ENCODE peak calls at places on chromosome X, in four cellular contexts. One of them, this sample, is unnamed.

GRCh38 chrX:120406638-120407037 is 44.7 kb downstream of the ATP1B4 start:
- DNase-seq in H1: no peak
- DNase-seq in HepG2: no peak
- DNase-seq in HCT116: no peak
- DNase-seq in this sample: no peak

GRCh38 chrX:18877472-18877871 is 106.4 kb downstream of the PHKA2 start:
- DNase-seq in H1: no peak
- DNase-seq in HepG2: peak; percentile 69
- DNase-seq in HCT116: no peak
- DNase-seq in this sample: no peak

GRCh38 chrX:8204169-8204935 is 33.3 kb upstream of the VCX2 start:
- DNase-seq in H1: no peak
- DNase-seq in HepG2: no peak
- DNase-seq in HCT116: no peak
- DNase-seq in this sample: no peak

GRCh38 chrX:9466115-9466495 is 1.2 kb downstream of the TBL1X start:
- DNase-seq in H1: peak; percentile 44
- DNase-seq in HepG2: no peak
- DNase-seq in HCT116: no peak
- DNase-seq in this sample: no peak

GRCh38 chrX:2677764-2678163 is 13.3 kb upstream of the CD99 start:
- DNase-seq in H1: no peak
- DNase-seq in HepG2: no peak
- DNase-seq in HCT116: peak; percentile 40
- DNase-seq in this sample: peak; percentile 31

GRCh38 chrX:30779453-30780030 is 109.5 kb downstream of the TAB3 start:
- DNase-seq in H1: no peak
- DNase-seq in HepG2: no peak
- DNase-seq in HCT116: no peak
- DNase-seq in this sample: peak; percentile 6

GRCh38 chrX:19568422-19568821 is 53.1 kb upstream of the MAP3K15 start:
- DNase-seq in H1: no peak
- DNase-seq in HepG2: peak; percentile 19
- DNase-seq in HCT116: no peak
- DNase-seq in this sample: no peak

GRCh38 chrX:147333821-147334220 is 519.3 kb upstream of the CXorf51A start:
- DNase-seq in H1: no peak
- DNase-seq in HepG2: no peak
- DNase-seq in HCT116: no peak
- DNase-seq in this sample: no peak

GRCh38 chrX:102712967-102713677 is 874 bp downstream of the GPRASP2 start:
- DNase-seq in H1: peak; percentile 54
- DNase-seq in HepG2: no peak
- DNase-seq in HCT116: no peak
- DNase-seq in this sample: peak; percentile 39

GRCh38 chrX:75746891-75747639 is 38.0 kb downstream of the MAGEE2 start:
- DNase-seq in H1: peak; percentile 45
- DNase-seq in HepG2: peak; percentile 1
- DNase-seq in HCT116: no peak
- DNase-seq in this sample: no peak

GRCh38 chrX:103310592-103311400 is at the start of gene BEX2:
- DNase-seq in H1: peak; percentile 85
- DNase-seq in HepG2: no peak
- DNase-seq in HCT116: peak; percentile 40
- DNase-seq in this sample: peak; percentile 75

GRCh38 chrX:19791562-19791961 is 95.8 kb downstream of the SH3KBP1 start:
- DNase-seq in H1: no peak
- DNase-seq in HepG2: no peak
- DNase-seq in HCT116: no peak
- DNase-seq in this sample: no peak

GRCh38 chrX:47380268-47380667 is 9.9 kb downstream of the ZNF157 start:
- DNase-seq in H1: no peak
- DNase-seq in HepG2: peak; percentile 19
- DNase-seq in HCT116: no peak
- DNase-seq in this sample: no peak

GRCh38 chrX:51461053-51462050 is 35.0 kb downstream of the NUDT11 start:
- DNase-seq in H1: no peak
- DNase-seq in HepG2: peak; percentile 6
- DNase-seq in HCT116: peak; percentile 7
- DNase-seq in this sample: peak; percentile 17

GRCh38 chrX:41408576-41408975 is 38.6 kb upstream of the NYX start:
- DNase-seq in H1: no peak
- DNase-seq in HepG2: no peak
- DNase-seq in HCT116: no peak
- DNase-seq in this sample: no peak

GRCh38 chrX:1248381-1249061 is 20.1 kb upstream of the CSF2RA start:
- DNase-seq in H1: peak; percentile 81
- DNase-seq in HepG2: peak; percentile 7
- DNase-seq in HCT116: no peak
- DNase-seq in this sample: no peak

DNA sequence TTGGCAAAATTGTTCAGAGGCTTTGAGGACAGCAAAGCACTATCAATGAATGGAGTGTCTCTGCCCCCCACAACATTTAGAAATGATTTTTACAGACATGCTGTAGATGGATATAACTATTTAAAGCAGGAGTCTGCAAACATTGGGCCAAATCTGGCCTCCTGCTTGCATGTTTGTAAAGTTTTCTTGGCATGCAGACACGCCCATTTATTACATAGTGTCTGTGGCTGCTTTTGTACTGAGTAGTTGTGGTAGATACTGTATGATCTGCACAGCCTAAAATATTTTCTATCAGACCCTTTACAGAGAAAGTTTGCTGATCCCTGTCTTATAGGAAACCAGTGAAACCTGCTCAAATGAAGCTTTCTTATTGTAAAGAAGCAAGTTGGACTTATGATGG is 45.5 kb upstream of the PHEX start:
- DNase-seq in H1: no peak
- DNase-seq in HepG2: no peak
- DNase-seq in HCT116: no peak
- DNase-seq in this sample: no peak
- TF ChIP-seq FOSL1 in H1: no peak
- TF ChIP-seq FOSL1 in HepG2: no peak
- TF ChIP-seq FOSL1 in HCT116: no peak
- TF ChIP-seq FOSL1 in this sample: no peak

GRCh38 chrX:129932792-129933321 is 26.9 kb downstream of the UTP14A start:
- DNase-seq in H1: no peak
- DNase-seq in HepG2: no peak
- DNase-seq in HCT116: no peak
- DNase-seq in this sample: peak; percentile 64
- TF ChIP-seq FOSL1 in H1: no peak
- TF ChIP-seq FOSL1 in HepG2: no peak
- TF ChIP-seq FOSL1 in HCT116: no peak
- TF ChIP-seq FOSL1 in this sample: peak; percentile 45

GRCh38 chrX:17052776-17053175 is 106.3 kb downstream of the REPS2 start:
- DNase-seq in H1: no peak
- DNase-seq in HepG2: no peak
- DNase-seq in HCT116: no peak
- DNase-seq in this sample: no peak
- TF ChIP-seq FOSL1 in H1: no peak
- TF ChIP-seq FOSL1 in HepG2: no peak
- TF ChIP-seq FOSL1 in HCT116: no peak
- TF ChIP-seq FOSL1 in this sample: no peak

GRCh38 chrX:70088791-70089190 is 26.5 kb downstream of the OTUD6A start:
- DNase-seq in H1: no peak
- DNase-seq in HepG2: no peak
- DNase-seq in HCT116: no peak
- DNase-seq in this sample: no peak

GRCh38 chrX:70087857-70088256 is 25.6 kb downstream of the OTUD6A start:
- DNase-seq in H1: no peak
- DNase-seq in HepG2: no peak
- DNase-seq in HCT116: no peak
- DNase-seq in this sample: no peak

GRCh38 chrX:70092247-70092646 is 30.0 kb downstream of the OTUD6A start:
- DNase-seq in H1: no peak
- DNase-seq in HepG2: no peak
- DNase-seq in HCT116: no peak
- DNase-seq in this sample: no peak

GRCh38 chrX:70088281-70088680 is 26.0 kb downstream of the OTUD6A start:
- DNase-seq in H1: no peak
- DNase-seq in HepG2: no peak
- DNase-seq in HCT116: no peak
- DNase-seq in this sample: no peak

GRCh38 chrX:70089575-70090297 is 27.5 kb downstream of the OTUD6A start:
- DNase-seq in H1: no peak
- DNase-seq in HepG2: no peak
- DNase-seq in HCT116: no peak
- DNase-seq in this sample: no peak
- TF ChIP-seq FOSL1 in H1: no peak
- TF ChIP-seq FOSL1 in HepG2: no peak
- TF ChIP-seq FOSL1 in HCT116: no peak
- TF ChIP-seq FOSL1 in this sample: no peak

DNA sequence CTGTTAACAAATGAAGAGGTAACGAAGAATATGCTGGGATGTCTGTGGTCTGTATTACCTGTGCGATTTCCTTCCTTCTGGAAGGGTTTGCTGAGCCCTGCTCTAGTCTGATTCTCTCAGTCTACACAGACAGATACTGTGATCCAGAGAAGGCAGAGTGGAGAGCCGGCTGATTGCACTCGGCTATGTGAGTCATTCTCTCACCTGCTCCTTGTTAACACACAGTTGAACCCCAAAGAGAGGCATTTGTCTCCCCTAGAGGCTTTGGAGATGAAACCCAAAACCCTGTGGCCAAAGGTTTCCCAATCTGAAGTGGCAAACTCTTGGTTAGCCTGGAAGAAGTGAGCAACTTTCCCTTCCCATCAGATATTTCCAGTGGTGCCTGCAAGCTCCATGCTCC is 78.1 kb upstream of the GPC4 start:
- DNase-seq in H1: no peak
- DNase-seq in HepG2: no peak
- DNase-seq in HCT116: no peak
- DNase-seq in this sample: no peak
- TF ChIP-seq FOSL1 in H1: no peak
- TF ChIP-seq FOSL1 in HepG2: no peak
- TF ChIP-seq FOSL1 in HCT116: no peak
- TF ChIP-seq FOSL1 in this sample: no peak

GRCh38 chrX:140687706-140688105 is 21.9 kb upstream of the LINC00632 start:
- DNase-seq in H1: no peak
- DNase-seq in HepG2: no peak
- DNase-seq in HCT116: no peak
- DNase-seq in this sample: no peak
- TF ChIP-seq FOSL1 in H1: no peak
- TF ChIP-seq FOSL1 in HepG2: no peak
- TF ChIP-seq FOSL1 in HCT116: no peak
- TF ChIP-seq FOSL1 in this sample: no peak

DNA sequence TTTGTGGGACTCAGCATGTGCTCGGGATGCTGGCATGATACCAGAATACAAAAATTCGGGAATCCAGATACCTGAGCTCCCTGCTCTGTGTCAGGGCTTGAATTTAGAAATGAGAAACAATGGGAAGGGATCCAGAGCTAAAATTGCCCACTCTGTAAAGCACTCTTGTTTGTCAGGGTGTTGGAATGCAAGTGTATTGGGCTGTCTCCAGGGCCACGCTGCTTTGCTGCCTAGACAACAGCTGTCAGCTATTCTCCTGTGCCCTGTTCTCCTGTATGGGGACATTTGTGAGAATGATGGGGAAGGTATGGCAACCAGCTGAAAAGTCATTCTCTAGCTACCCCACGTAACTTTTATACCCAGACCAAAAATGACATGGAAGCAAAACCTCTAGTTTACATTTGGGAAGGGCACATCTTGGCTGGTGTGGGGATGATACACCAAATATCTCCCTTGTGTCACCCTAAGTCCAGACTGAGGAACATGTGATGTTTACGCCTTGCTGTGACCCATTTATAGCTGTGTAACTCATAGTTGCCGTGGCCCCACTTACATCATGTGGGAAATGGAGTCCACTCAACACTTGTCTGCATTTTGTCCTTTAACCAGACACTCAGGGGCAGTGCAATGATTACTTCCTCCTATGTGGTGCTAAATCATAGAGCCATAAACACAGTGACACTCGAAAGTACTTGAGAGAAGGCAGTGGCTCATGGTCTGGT is 46.6 kb downstream of the SMPX start:
- DNase-seq in H1: no peak
- DNase-seq in HepG2: no peak
- DNase-seq in HCT116: no peak
- DNase-seq in this sample: no peak
- TF ChIP-seq FOSL1 in H1: no peak
- TF ChIP-seq FOSL1 in HepG2: no peak
- TF ChIP-seq FOSL1 in HCT116: no peak
- TF ChIP-seq FOSL1 in this sample: no peak

GRCh38 chrX:71540801-71541545 is 8.1 kb downstream of the OGT start:
- DNase-seq in H1: no peak
- DNase-seq in HepG2: no peak
- DNase-seq in HCT116: no peak
- DNase-seq in this sample: peak; percentile 22
- TF ChIP-seq FOSL1 in H1: no peak
- TF ChIP-seq FOSL1 in HepG2: no peak
- TF ChIP-seq FOSL1 in HCT116: no peak
- TF ChIP-seq FOSL1 in this sample: no peak

DNA sequence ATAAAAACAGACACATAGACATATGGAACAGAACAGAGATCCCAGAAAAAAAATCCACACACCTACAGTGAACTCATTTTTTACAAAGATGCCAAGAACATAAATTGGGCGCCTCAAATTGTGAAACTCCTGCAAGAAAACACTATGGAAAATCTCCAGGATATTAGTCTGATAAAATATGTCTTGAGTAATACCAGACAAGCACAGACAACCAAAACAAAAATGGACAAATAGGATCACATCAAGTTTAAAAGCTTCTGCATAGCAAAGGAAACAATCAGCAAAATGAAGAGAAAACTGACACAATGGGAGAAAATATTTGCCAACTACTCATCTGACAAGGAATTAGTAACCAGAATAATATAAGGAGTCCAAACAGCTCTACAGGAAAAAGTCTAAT is 337.3 kb upstream of the DIPK2B start:
- DNase-seq in H1: no peak
- DNase-seq in HepG2: no peak
- DNase-seq in HCT116: no peak
- DNase-seq in this sample: no peak
- TF ChIP-seq FOSL1 in H1: no peak
- TF ChIP-seq FOSL1 in HepG2: no peak
- TF ChIP-seq FOSL1 in HCT116: no peak
- TF ChIP-seq FOSL1 in this sample: no peak

DNA sequence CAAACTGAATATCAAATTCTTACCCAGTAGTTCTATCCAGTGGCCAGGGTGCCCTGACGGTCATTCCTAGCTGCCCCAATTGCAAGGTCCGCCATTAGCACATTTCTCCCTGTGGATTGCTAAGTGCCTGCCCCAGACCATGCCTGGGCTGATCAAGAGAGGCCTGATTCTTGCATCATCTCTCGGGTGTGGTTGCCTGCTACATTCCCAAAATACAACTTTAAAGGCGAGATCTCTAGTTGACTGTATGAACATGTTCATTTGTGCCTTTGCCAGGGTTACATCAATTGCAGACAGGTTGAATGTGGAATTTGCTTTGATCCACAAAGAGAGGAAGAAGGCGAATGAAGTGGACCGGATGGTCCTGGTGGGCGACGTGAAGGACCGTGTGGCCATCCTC is 28.0 kb downstream of the PRPS2 start:
- DNase-seq in H1: no peak
- DNase-seq in HepG2: no peak
- DNase-seq in HCT116: no peak
- DNase-seq in this sample: no peak
- TF ChIP-seq FOSL1 in H1: no peak
- TF ChIP-seq FOSL1 in HepG2: no peak
- TF ChIP-seq FOSL1 in HCT116: no peak
- TF ChIP-seq FOSL1 in this sample: no peak

This sample was measured in K562.